ENCODE peak calls at places on chromosomes 2 and 18, in six cellular contexts. One of them, this sample, is unnamed.
A peak's percentile ranks its signal among the peaks of the same experiment; 100 is the strongest.

GRCh38 chr2:43905871-43906270 is 67.1 kb downstream of the ABCG8 start:
- DNase-seq in IMR-90: no peak
- DNase-seq in RWPE2: no peak
- DNase-seq in endothelial cell of umbilical vein: no peak
- DNase-seq in PC-9: no peak
- DNase-seq in adrenal gland: no peak
- DNase-seq in this sample: no peak

GRCh38 chr18:69635482-69635881 is 234.8 kb downstream of the DOK6 start:
- DNase-seq in PC-9: no peak
- DNase-seq in RWPE2: no peak
- DNase-seq in IMR-90: no peak
- DNase-seq in adrenal gland: no peak
- DNase-seq in endothelial cell of umbilical vein: no peak
- DNase-seq in this sample: no peak

GRCh38 chr2:121218386-121218938 is 66.5 kb downstream of the TFCP2L1 start:
- DNase-seq in IMR-90: no peak
- DNase-seq in PC-9: no peak
- DNase-seq in adrenal gland: no peak
- DNase-seq in RWPE2: no peak
- DNase-seq in endothelial cell of umbilical vein: no peak
- DNase-seq in this sample: no peak

GRCh38 chr2:100036793-100037192 is 105.6 kb downstream of the AFF3 start:
- DNase-seq in IMR-90: no peak
- DNase-seq in adrenal gland: no peak
- DNase-seq in endothelial cell of umbilical vein: no peak
- DNase-seq in PC-9: no peak
- DNase-seq in RWPE2: no peak
- DNase-seq in this sample: no peak

GRCh38 chr18:76448262-76449109 is 46.6 kb downstream of the ZNF516 start:
- DNase-seq in adrenal gland: peak; percentile 48
- DNase-seq in IMR-90: no peak
- DNase-seq in PC-9: no peak
- DNase-seq in RWPE2: no peak
- DNase-seq in endothelial cell of umbilical vein: no peak
- DNase-seq in this sample: no peak

GRCh38 chr2:179263460-179264237 is 983 bp downstream of the SESTD1 start:
- DNase-seq in RWPE2: peak; percentile 57
- DNase-seq in adrenal gland: peak; percentile 66
- DNase-seq in endothelial cell of umbilical vein: peak; percentile 65
- DNase-seq in PC-9: peak; percentile 46
- DNase-seq in IMR-90: peak; percentile 57
- DNase-seq in this sample: no peak

GRCh38 chr2:121343191-121343590 is 58.2 kb upstream of the TFCP2L1 start:
- DNase-seq in adrenal gland: no peak
- DNase-seq in RWPE2: no peak
- DNase-seq in IMR-90: no peak
- DNase-seq in PC-9: no peak
- DNase-seq in endothelial cell of umbilical vein: no peak
- DNase-seq in this sample: no peak

GRCh38 chr2:72982781-72983499 is 65.6 kb downstream of the EMX1 start:
- DNase-seq in endothelial cell of umbilical vein: no peak
- DNase-seq in IMR-90: no peak
- DNase-seq in RWPE2: peak; percentile 12
- DNase-seq in PC-9: no peak
- DNase-seq in adrenal gland: no peak
- DNase-seq in this sample: no peak

GRCh38 chr2:12236136-12236834 is 480.5 kb upstream of the TRIB2 start:
- DNase-seq in IMR-90: peak; percentile 62
- DNase-seq in endothelial cell of umbilical vein: no peak
- DNase-seq in PC-9: no peak
- DNase-seq in adrenal gland: no peak
- DNase-seq in RWPE2: no peak
- DNase-seq in this sample: no peak

GRCh38 chr18:57898506-57899124 is 95.5 kb upstream of the ATP8B1 start:
- DNase-seq in RWPE2: no peak
- DNase-seq in endothelial cell of umbilical vein: no peak
- DNase-seq in IMR-90: peak; percentile 94
- DNase-seq in PC-9: peak; percentile 41
- DNase-seq in adrenal gland: peak; percentile 13
- DNase-seq in this sample: peak; percentile 73

GRCh38 chr2:17646096-17646554 is 105.6 kb downstream of the VSNL1 start:
- DNase-seq in IMR-90: peak; percentile 88
- DNase-seq in RWPE2: no peak
- DNase-seq in adrenal gland: peak; percentile 86
- DNase-seq in endothelial cell of umbilical vein: peak; percentile 77
- DNase-seq in PC-9: peak; percentile 73
- DNase-seq in this sample: peak; percentile 61

GRCh38 chr2:31254237-31255203 is 20.6 kb downstream of the EHD3 start:
- DNase-seq in endothelial cell of umbilical vein: no peak
- DNase-seq in IMR-90: no peak
- DNase-seq in adrenal gland: no peak
- DNase-seq in RWPE2: no peak
- DNase-seq in PC-9: peak; percentile 1
- DNase-seq in this sample: no peak

GRCh38 chr18:9038277-9038871 is 64.1 kb upstream of the NDUFV2 start:
- DNase-seq in RWPE2: no peak
- DNase-seq in IMR-90: peak; percentile 28
- DNase-seq in endothelial cell of umbilical vein: peak; percentile 74
- DNase-seq in PC-9: peak; percentile 89
- DNase-seq in adrenal gland: no peak
- DNase-seq in this sample: peak; percentile 71

GRCh38 chr2:136765736-136766323 is 485 bp downstream of the THSD7B start:
- DNase-seq in adrenal gland: no peak
- DNase-seq in endothelial cell of umbilical vein: no peak
- DNase-seq in PC-9: no peak
- DNase-seq in RWPE2: no peak
- DNase-seq in IMR-90: no peak
- DNase-seq in this sample: no peak

GRCh38 chr2:47562548-47562947 is 159.6 kb downstream of the MSH2 start:
- DNase-seq in adrenal gland: no peak
- DNase-seq in endothelial cell of umbilical vein: no peak
- DNase-seq in IMR-90: no peak
- DNase-seq in RWPE2: no peak
- DNase-seq in PC-9: no peak
- DNase-seq in this sample: no peak

GRCh38 chr18:12048010-12048826 is 45.4 kb upstream of the ANKRD62 start:
- DNase-seq in endothelial cell of umbilical vein: no peak
- DNase-seq in adrenal gland: no peak
- DNase-seq in IMR-90: no peak
- DNase-seq in RWPE2: peak; percentile 45
- DNase-seq in PC-9: no peak
- DNase-seq in this sample: no peak

GRCh38 chr2:88880441-88880953 is 189.0 kb downstream of the RPIA start:
- DNase-seq in RWPE2: no peak
- DNase-seq in PC-9: peak; percentile 36
- DNase-seq in adrenal gland: peak; percentile 69
- DNase-seq in IMR-90: peak; percentile 39
- DNase-seq in endothelial cell of umbilical vein: peak; percentile 63
- DNase-seq in this sample: peak; percentile 3

GRCh38 chr2:175743020-175743419 is 259.0 kb downstream of the LNPK start:
- DNase-seq in RWPE2: no peak
- DNase-seq in endothelial cell of umbilical vein: no peak
- DNase-seq in PC-9: no peak
- DNase-seq in IMR-90: no peak
- DNase-seq in adrenal gland: no peak
- DNase-seq in this sample: peak; percentile 12

DNA sequence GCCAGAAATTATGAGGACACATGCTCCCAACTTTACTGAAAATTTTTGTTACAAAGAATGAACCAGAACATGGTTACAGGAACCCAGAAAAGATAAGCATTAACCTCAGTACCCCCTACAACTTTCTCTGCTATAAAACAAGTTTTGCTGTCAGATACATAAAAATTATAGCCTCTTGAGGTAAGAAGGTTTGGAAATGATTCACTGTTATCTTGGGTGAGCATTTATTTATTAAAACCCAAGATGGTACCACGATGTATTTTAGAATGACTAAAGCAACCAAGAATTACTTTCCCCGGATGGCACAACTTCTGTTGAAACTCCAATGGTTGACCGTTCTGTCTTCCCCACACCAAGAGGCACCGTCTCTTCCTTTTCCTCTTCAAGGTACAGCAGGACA is 72.9 kb downstream of the RBMS1 start:
- DNase-seq in endothelial cell of umbilical vein: no peak
- DNase-seq in IMR-90: no peak
- DNase-seq in RWPE2: no peak
- DNase-seq in PC-9: no peak
- DNase-seq in adrenal gland: no peak
- DNase-seq in this sample: no peak
- H3K27ac ChIP-seq in endothelial cell of umbilical vein: peak overlapping the region; percentile 97
- H3K27ac ChIP-seq in IMR-90: peak overlapping the region; percentile 57
- H3K27ac ChIP-seq in RWPE2: peak overlapping the region; percentile 93
- H3K27ac ChIP-seq in PC-9: no peak overlapping the region
- H3K27ac ChIP-seq in adrenal gland: no peak overlapping the region
- H3K27ac ChIP-seq in this sample: no peak overlapping the region

DNA sequence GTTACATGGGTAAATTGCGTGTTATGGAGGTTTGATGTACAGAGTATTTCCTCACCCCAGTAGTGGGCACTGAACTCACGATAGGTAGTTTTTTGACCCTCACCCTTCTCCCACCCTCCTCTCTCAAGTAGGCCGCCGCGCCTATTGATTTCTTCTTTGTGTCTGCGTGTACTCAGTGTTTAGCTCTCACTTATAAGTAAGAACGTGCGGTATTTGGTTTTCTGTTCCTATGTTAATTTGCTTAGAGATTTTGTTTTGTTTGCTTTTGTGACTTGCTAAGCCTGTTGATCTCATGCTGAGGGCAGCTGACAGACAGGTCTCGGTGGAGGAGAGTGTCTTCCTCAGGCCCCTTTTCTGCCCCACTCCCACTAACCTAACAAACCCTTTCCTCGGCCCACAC is 36.2 kb downstream of the ACOXL start:
- DNase-seq in RWPE2: no peak
- DNase-seq in IMR-90: no peak
- DNase-seq in PC-9: no peak
- DNase-seq in adrenal gland: no peak
- DNase-seq in endothelial cell of umbilical vein: no peak
- DNase-seq in this sample: no peak
- H3K4me1 ChIP-seq in RWPE2: no peaks in the 10 kb centered on the region
- H3K4me1 ChIP-seq in IMR-90: peaks cover 1% of the 10 kb centered on the region
- H3K4me1 ChIP-seq in PC-9: no peaks in the 10 kb centered on the region
- H3K4me1 ChIP-seq in adrenal gland: no peaks in the 10 kb centered on the region
- H3K4me1 ChIP-seq in endothelial cell of umbilical vein: no peaks in the 10 kb centered on the region
- H3K4me1 ChIP-seq in this sample: no peaks in the 10 kb centered on the region

DNA sequence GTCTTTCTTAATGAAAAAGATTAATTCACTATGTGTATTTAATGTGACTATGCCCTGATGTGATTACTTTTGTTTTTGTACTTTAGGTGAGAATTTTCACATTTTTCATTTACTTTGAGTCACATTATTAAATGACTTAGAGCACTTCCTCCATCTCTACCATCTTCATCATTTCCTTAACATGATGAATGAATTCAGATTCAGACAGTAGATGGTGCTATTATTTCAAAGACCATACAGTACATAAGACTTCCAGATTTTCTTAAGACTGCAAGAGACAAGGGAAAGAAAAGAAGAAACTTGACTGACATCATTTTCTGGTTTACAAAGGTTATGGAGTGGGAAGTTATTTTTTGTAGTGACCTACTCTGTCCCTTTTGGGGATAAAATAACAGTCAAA is 1010.6 kb upstream of the NXPH2 start:
- DNase-seq in RWPE2: no peak
- DNase-seq in IMR-90: no peak
- DNase-seq in PC-9: peak; percentile 40
- DNase-seq in adrenal gland: no peak
- DNase-seq in endothelial cell of umbilical vein: peak; percentile 45
- DNase-seq in this sample: no peak
- TF ChIP-seq CTCF in RWPE2: peak; percentile 55
- TF ChIP-seq CTCF in IMR-90: peak; percentile 8
- TF ChIP-seq CTCF in PC-9: peak; percentile 54
- TF ChIP-seq CTCF in adrenal gland: no peak
- TF ChIP-seq CTCF in endothelial cell of umbilical vein: no peak
- TF ChIP-seq CTCF in this sample: peak; percentile 69

GRCh38 chr18:67517224-67517765 is 775 bp upstream of the DSEL start:
- DNase-seq in RWPE2: no peak
- DNase-seq in PC-9: no peak
- DNase-seq in endothelial cell of umbilical vein: no peak
- DNase-seq in adrenal gland: peak; percentile 70
- DNase-seq in IMR-90: peak; percentile 25
- DNase-seq in this sample: no peak

GRCh38 chr18:67516432-67517223 is at the start of gene DSEL:
- DNase-seq in adrenal gland: peak; percentile 99
- DNase-seq in IMR-90: peak; percentile 94
- DNase-seq in PC-9: peak; percentile 74
- DNase-seq in endothelial cell of umbilical vein: peak; percentile 94
- DNase-seq in RWPE2: peak; percentile 94
- DNase-seq in this sample: peak; percentile 62

GRCh38 chr18:67514465-67514864 is 2.1 kb downstream of the DSEL start:
- DNase-seq in endothelial cell of umbilical vein: no peak
- DNase-seq in PC-9: no peak
- DNase-seq in adrenal gland: no peak
- DNase-seq in IMR-90: peak; percentile 23
- DNase-seq in RWPE2: no peak
- DNase-seq in this sample: no peak

GRCh38 chr18:67514901-67515540 is 1.5 kb downstream of the DSEL start:
- DNase-seq in adrenal gland: no peak
- DNase-seq in PC-9: no peak
- DNase-seq in RWPE2: no peak
- DNase-seq in IMR-90: peak; percentile 48
- DNase-seq in endothelial cell of umbilical vein: peak; percentile 7
- DNase-seq in this sample: no peak

GRCh38 chr18:67515987-67516431 is 511 bp downstream of the DSEL start:
- DNase-seq in IMR-90: peak; percentile 85
- DNase-seq in RWPE2: peak; percentile 87
- DNase-seq in adrenal gland: peak; percentile 94
- DNase-seq in PC-9: peak; percentile 73
- DNase-seq in endothelial cell of umbilical vein: peak; percentile 84
- DNase-seq in this sample: peak; percentile 84
- H3K27ac ChIP-seq in IMR-90: peak overlapping the region; percentile 96
- H3K27ac ChIP-seq in RWPE2: peak overlapping the region; percentile 59
- H3K27ac ChIP-seq in adrenal gland: peak overlapping the region; percentile 84
- H3K27ac ChIP-seq in PC-9: peak overlapping the region; percentile 46
- H3K27ac ChIP-seq in endothelial cell of umbilical vein: peak overlapping the region; percentile 79
- H3K27ac ChIP-seq in this sample: peak overlapping the region; percentile 51

GRCh38 chr2:165454905-165455304 is 14.6 kb upstream of the CSRNP3 start:
- DNase-seq in adrenal gland: no peak
- DNase-seq in IMR-90: no peak
- DNase-seq in RWPE2: no peak
- DNase-seq in PC-9: no peak
- DNase-seq in endothelial cell of umbilical vein: no peak
- DNase-seq in this sample: no peak
- H3K4me1 ChIP-seq in adrenal gland: no peaks in the 10 kb centered on the region
- H3K4me1 ChIP-seq in IMR-90: no peaks in the 10 kb centered on the region
- H3K4me1 ChIP-seq in RWPE2: no peaks in the 10 kb centered on the region
- H3K4me1 ChIP-seq in PC-9: no peaks in the 10 kb centered on the region
- H3K4me1 ChIP-seq in endothelial cell of umbilical vein: no peaks in the 10 kb centered on the region
- H3K4me1 ChIP-seq in this sample: no peaks in the 10 kb centered on the region